ENCODE peak calls at places on chromosome 20, in four cellular contexts. Q, X, I and J are unnamed samples.

GRCh38 chr20:37777556-37777955 is 83.7 kb downstream of the CTNNBL1 start:
- DNase-seq in Q (no peak), X (no peak), I (no peak), J (no peak)

GRCh38 chr20:50153153-50153499 is 397 bp downstream of the PEDS1 start:
- DNase-seq in Q (no peak), I (no peak), X (no peak), J (no peak)

GRCh38 chr20:38927902-38928578 is 1.8 kb downstream of the FAM83D start:
- DNase-seq in I (no peak), X (no peak), Q (no peak), J (no peak)

GRCh38 chr20:50567860-50568548 is 57.8 kb downstream of the PTPN1 start:
- DNase-seq in Q (no peak), I (no peak), X (no peak), J (no peak)

GRCh38 chr20:38059832-38060231 is 26.3 kb downstream of the RPRD1B start:
- DNase-seq in X (no peak), I (peak), Q (no peak), J (no peak)

GRCh38 chr20:55586626-55587025 is 418.7 kb downstream of the CBLN4 start:
- DNase-seq in X (no peak), I (no peak), Q (no peak), J (no peak)

GRCh38 chr20:8837396-8837795 is 231.5 kb upstream of the PLCB4 start:
- DNase-seq in X (no peak), Q (no peak), I (peak), J (no peak)

GRCh38 chr20:25280051-25280573 is 32.2 kb downstream of the PYGB start:
- DNase-seq in I (no peak), X (no peak), Q (peak), J (peak)

GRCh38 chr20:4956200-4956810 is 45.0 kb downstream of the SLC23A2 start:
- DNase-seq in I (peak), Q (peak), X (no peak), J (no peak)

GRCh38 chr20:35695978-35696377 is 3.2 kb downstream of the NFS1 start:
- DNase-seq in X (no peak), I (no peak), Q (no peak), J (no peak)

GRCh38 chr20:49603209-49603627 is 35.3 kb upstream of the PTGIS start:
- DNase-seq in X (no peak), I (peak), Q (no peak), J (no peak)

GRCh38 chr20:56628873-56629463 is at the start of gene TFAP2C:
- DNase-seq in X (peak), Q (peak), I (no peak), J (no peak)

GRCh38 chr20:35991142-35991771 is 22.9 kb downstream of the CNBD2 start:
- DNase-seq in I (peak), X (no peak), Q (no peak), J (peak)

GRCh38 chr20:55333798-55334197 is 671.5 kb downstream of the CBLN4 start:
- DNase-seq in X (no peak), Q (no peak), I (no peak), J (no peak)

GRCh38 chr20:45963059-45964011 is 8.7 kb downstream of the ZNF335 start:
- DNase-seq in X (no peak), Q (peak), I (peak), J (no peak)

GRCh38 chr20:53865905-53866786 is 204.2 kb downstream of the BCAS1 start:
- DNase-seq in I (peak), X (no peak), Q (peak), J (no peak)

GRCh38 chr20:14989891-14990290 is 652.5 kb upstream of the FLRT3 start:
- DNase-seq in X (no peak), I (no peak), Q (no peak), J (no peak)

GRCh38 chr20:5895626-5896025 is 54.7 kb downstream of the TRMT6 start:
- DNase-seq in X (no peak), I (no peak), Q (no peak), J (no peak)

GRCh38 chr20:43906505-43907034 is 8.1 kb upstream of the TOX2 start:
- DNase-seq in I (no peak), Q (no peak), X (no peak), J (no peak)

GRCh38 chr20:45235995-45236394 is 14.8 kb downstream of the SEMG2 start:
- DNase-seq in I (no peak), X (no peak), Q (no peak), J (no peak)

GRCh38 chr20:21512634-21513180 is 1.2 kb downstream of the NKX2-2 start:
- DNase-seq in Q (no peak), I (no peak), X (peak), J (no peak)

GRCh38 chr20:40893610-40894242 is 134.9 kb upstream of the TOP1 start:
- DNase-seq in I (no peak), X (no peak), Q (peak), J (no peak)

GRCh38 chr20:33668087-33668790 is 1.5 kb downstream of the ACTL10 start:
- DNase-seq in I (no peak), Q (peak), X (no peak), J (peak)

GRCh38 chr20:46051556-46052323 is 22.7 kb downstream of the SLC12A5 start:
- DNase-seq in Q (no peak), X (peak), I (no peak), J (no peak)

GRCh38 chr20:60535211-60535610 is 577.0 kb downstream of the CDH26 start:
- DNase-seq in Q (no peak), I (no peak), X (no peak), J (no peak)

GRCh38 chr20:33897313-33897912 is 86.3 kb downstream of the CHMP4B start:
- DNase-seq in I (no peak), X (no peak), Q (no peak), J (no peak)

GRCh38 chr20:37333848-37334318 is 12.1 kb upstream of the SRC start:
- DNase-seq in I (peak), X (no peak), Q (no peak), J (no peak)

GRCh38 chr20:52490715-52491430 is 299.3 kb upstream of the ZFP64 start:
- DNase-seq in X (no peak), Q (no peak), I (no peak), J (no peak)

GRCh38 chr20:4985658-4986057 is 15.7 kb downstream of the SLC23A2 start:
- DNase-seq in I (no peak), X (no peak), Q (peak), J (no peak)

GRCh38 chr20:36493801-36494114 is 47.6 kb upstream of the MYL9 start:
- DNase-seq in I (no peak), X (no peak), Q (peak), J (peak)

GRCh38 chr20:34536798-34537394 is 20.7 kb downstream of the DYNLRB1 start:
- DNase-seq in I (peak), Q (peak), X (peak), J (peak)

GRCh38 chr20:36845288-36845969 is 30.5 kb upstream of the TLDC2 start:
- DNase-seq in Q (no peak), I (no peak), X (peak), J (no peak)

GRCh38 chr20:7742479-7742878 is 197.8 kb downstream of the HAO1 start:
- DNase-seq in X (no peak), I (no peak), Q (no peak), J (no peak)

GRCh38 chr20:51445591-51445990 is 96.9 kb downstream of the NFATC2 start:
- DNase-seq in Q (no peak), I (no peak), X (no peak), J (no peak)

GRCh38 chr20:57531986-57532566 is 7.1 kb upstream of the CTCFL start:
- DNase-seq in Q (no peak), I (peak), X (no peak), J (no peak)

GRCh38 chr20:63027425-63028389 is 20.9 kb upstream of the BHLHE23 start:
- DNase-seq in Q (no peak), I (no peak), X (no peak), J (no peak)
- TF ChIP-seq CTCF in Q (no peak), I (no peak), X (no peak), J (no peak)

GRCh38 chr20:17395729-17396128 is 135.4 kb downstream of the BFSP1 start:
- DNase-seq in I (no peak), X (no peak), Q (no peak), J (no peak)

GRCh38 chr20:17390655-17391054 is 140.5 kb downstream of the BFSP1 start:
- DNase-seq in Q (no peak), X (no peak), I (no peak), J (no peak)

GRCh38 chr20:17385798-17386197 is 145.4 kb downstream of the BFSP1 start:
- DNase-seq in X (no peak), Q (no peak), I (no peak), J (no peak)

GRCh38 chr20:17394411-17394810 is 136.8 kb downstream of the BFSP1 start:
- DNase-seq in I (no peak), Q (peak), X (no peak), J (no peak)

DNA sequence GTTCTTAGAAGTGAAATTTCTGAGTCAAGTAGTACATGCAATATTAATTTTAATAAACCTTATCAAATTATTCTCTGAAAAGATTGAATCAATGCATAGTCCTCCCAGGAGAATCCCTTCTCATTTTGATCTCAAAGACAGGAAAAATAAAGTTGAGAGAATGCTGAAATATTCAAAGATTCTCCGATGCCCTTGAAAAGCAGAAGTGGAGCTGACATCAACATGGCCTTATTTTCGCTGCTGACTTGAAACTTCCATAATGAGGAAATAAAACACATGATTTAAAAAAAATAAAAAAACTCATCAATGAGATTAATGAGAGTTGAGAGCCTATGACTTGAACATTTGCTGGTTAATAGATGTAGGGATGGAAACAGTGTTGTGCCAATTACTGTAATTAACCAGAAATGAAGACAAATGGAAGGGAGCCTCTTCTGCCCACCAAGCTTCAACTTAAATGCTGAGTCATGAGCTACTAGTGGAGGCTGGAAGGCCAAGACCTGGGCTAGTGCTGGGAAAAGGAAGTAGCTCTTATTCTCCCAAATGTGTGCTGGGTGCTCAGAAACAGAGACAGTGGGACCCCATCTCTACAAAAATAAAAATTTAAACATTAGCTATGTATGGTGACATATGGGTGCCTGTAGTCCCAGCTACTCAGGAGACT is 139.9 kb downstream of the BFSP1 start:
- DNase-seq in X (no peak), I (no peak), Q (no peak), J (no peak)
- H3K4me3 ChIP-seq in X (no peak), I (no peak), Q (no peak), J (no peak)

GRCh38 chr20:32051720-32052089 is 337 bp upstream of the HCK start:
- DNase-seq in X (no peak), I (no peak), Q (no peak), J (no peak)

GRCh38 chr20:32050851-32051556 is 1.0 kb upstream of the HCK start:
- DNase-seq in X (peak), Q (peak), I (no peak), J (no peak)

GRCh38 chr20:32052090-32052791 is at the start of gene HCK:
- DNase-seq in I (no peak), Q (no peak), X (peak), J (no peak)

GRCh38 chr20:32053648-32054047 is 1.6 kb downstream of the HCK start:
- DNase-seq in X (no peak), I (no peak), Q (no peak), J (no peak)

DNA sequence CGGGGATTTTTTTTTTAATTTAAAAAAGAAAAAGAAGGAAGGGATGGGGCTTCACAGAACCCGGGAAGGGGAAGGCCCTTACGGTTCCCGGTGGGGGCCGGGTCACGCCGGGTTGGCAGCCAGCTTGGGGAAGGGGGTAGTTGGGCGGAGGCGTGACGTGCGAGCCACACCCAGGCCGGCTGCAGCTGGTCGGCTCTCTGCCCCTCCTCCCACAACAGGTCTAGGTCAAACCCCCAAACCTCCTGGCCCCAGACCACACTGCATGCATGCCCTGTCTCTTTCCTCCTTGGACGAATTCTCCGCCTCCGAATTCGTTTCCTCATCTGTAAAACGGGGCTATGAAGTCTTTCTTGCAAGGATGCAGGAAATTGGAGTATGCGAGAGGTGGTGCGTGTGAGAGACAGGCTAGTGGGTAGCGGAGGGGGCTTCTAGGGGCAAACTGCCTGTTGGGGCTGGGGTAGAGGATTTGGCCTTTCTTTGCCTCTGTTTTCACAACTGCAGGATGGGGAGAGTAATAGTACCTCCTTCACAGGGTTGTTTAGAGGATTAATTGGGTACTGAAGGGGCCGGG is 835 bp downstream of the HCK start:
- DNase-seq in X (peak), I (no peak), Q (peak), J (no peak)
- TF ChIP-seq POLR2A in X (peak), I (no peak), Q (no peak), J (no peak)

GRCh38 chr20:62352402-62353288 is 14.5 kb downstream of the LAMA5 start:
- DNase-seq in Q (peak), I (no peak), X (peak), J (no peak)
- TF ChIP-seq CTCF in Q (peak), I (no peak), X (no peak), J (peak)

GRCh38 chr20:64099086-64099786 is 8.1 kb downstream of the NPBWR2 start:
- DNase-seq in I (no peak), X (no peak), Q (no peak), J (no peak)
- H3K4me3 ChIP-seq in I (no peak), X (no peak), Q (no peak), J (no peak)

DNA sequence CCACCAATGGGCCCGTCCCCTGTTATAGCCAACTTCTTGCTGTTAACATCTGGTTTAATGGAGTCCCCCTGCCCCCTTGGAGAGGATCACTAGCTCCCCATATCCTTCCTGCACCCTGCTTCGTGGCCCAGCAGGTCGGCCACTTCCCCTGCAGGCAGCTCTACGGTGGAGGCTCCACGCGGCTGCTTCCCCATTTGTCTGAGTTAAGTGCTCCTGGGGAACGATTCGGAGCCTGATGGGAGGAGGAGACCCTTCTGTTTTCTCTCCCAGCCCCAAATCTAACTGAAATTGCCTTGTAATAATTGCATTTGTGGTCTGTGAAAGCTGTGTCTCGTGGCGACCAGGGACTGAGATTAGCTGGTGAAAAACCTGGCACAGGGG is 74.6 kb downstream of the SULF2 start:
- DNase-seq in X (no peak), Q (no peak), I (no peak), J (no peak)
- TF ChIP-seq POLR2A in X (no peak), Q (no peak), I (no peak), J (no peak)

GRCh38 chr20:3238616-3239025 is 369 bp downstream of the SLC4A11 start:
- DNase-seq in Q (peak), I (no peak), X (peak), J (no peak)
- TF ChIP-seq CTCF in Q (no peak), I (no peak), X (no peak), J (no peak)